ENCODE peak calls at places on chromosomes 16 and 17, in four cellular contexts. R is GM12878, B is HepG2, D is H1. W is an unnamed sample. For H3K36me3, the result is how much of the 10 kb centered on the place peaks cover.

GRCh38 chr16:12801511-12802042 is 2.1 kb downstream of the CPPED1 start:
- DNase-seq in R (peak), B (peak), D (no peak), W (no peak)

GRCh38 chr17:28545787-28546415 is 6.5 kb downstream of the UNC119 start:
- DNase-seq in R (no peak), B (no peak), D (no peak), W (no peak)

GRCh38 chr17:78416791-78417530 is 38.5 kb downstream of the PGS1 start:
- DNase-seq in R (no peak), B (no peak), D (no peak), W (no peak)

GRCh38 chr17:81460856-81461460 is 51.6 kb downstream of the ACTG1 start:
- DNase-seq in R (no peak), B (no peak), D (no peak), W (no peak)

GRCh38 chr17:68035131-68035522 is 408 bp upstream of the KPNA2 start:
- DNase-seq in R (no peak), B (no peak), D (no peak), W (no peak)

GRCh38 chr16:353404-354285 is 1.1 kb upstream of the AXIN1 start:
- DNase-seq in R (no peak), B (no peak), D (no peak), W (no peak)

GRCh38 chr16:49754495-49755290 is 101.2 kb downstream of the ZNF423 start:
- DNase-seq in R (no peak), B (no peak), D (peak), W (peak)

GRCh38 chr17:45705123-45706009 is 78.8 kb upstream of the CRHR1 start:
- DNase-seq in R (no peak), B (peak), D (no peak), W (no peak)

GRCh38 chr16:9225527-9226316 is 134.3 kb downstream of the HAPSTR1 start:
- DNase-seq in R (no peak), B (peak), D (no peak), W (peak)

GRCh38 chr17:71500761-71501555 is 619.9 kb upstream of the SOX9 start:
- DNase-seq in R (no peak), B (no peak), D (no peak), W (no peak)

GRCh38 chr17:17822189-17822978 is 14.4 kb downstream of the SREBF1 start:
- DNase-seq in R (no peak), B (no peak), D (no peak), W (no peak)

GRCh38 chr17:57151798-57152197 is 66.8 kb downstream of the AKAP1 start:
- DNase-seq in R (no peak), B (no peak), D (no peak), W (no peak)

GRCh38 chr16:2486645-2487516 is 12.0 kb downstream of the TBC1D24 start:
- DNase-seq in R (peak), B (no peak), D (no peak), W (no peak)

GRCh38 chr16:85197611-85198566 is 85.6 kb upstream of the CIBAR2 start:
- DNase-seq in R (no peak), B (peak), D (no peak), W (no peak)

GRCh38 chr16:84815446-84815845 is 4.3 kb upstream of the CRISPLD2 start:
- DNase-seq in R (no peak), B (no peak), D (no peak), W (no peak)

GRCh38 chr17:6446516-6447100 is 2.4 kb downstream of the PIMREG start:
- DNase-seq in R (no peak), B (no peak), D (no peak), W (no peak)

GRCh38 chr16:67156146-67156844 is 3.4 kb downstream of the TRADD start:
- DNase-seq in R (no peak), B (no peak), D (no peak), W (no peak)

GRCh38 chr17:51097708-51098446 is 22.8 kb downstream of the SPAG9 start:
- DNase-seq in R (no peak), B (peak), D (no peak), W (no peak)

GRCh38 chr17:57401556-57402488 is 145.5 kb downstream of the MSI2 start:
- DNase-seq in R (no peak), B (peak), D (no peak), W (no peak)

GRCh38 chr17:77246110-77247047 is 105.6 kb downstream of the SEC14L1 start:
- DNase-seq in R (no peak), B (no peak), D (no peak), W (no peak)

GRCh38 chr17:72618018-72618509 is 474.4 kb downstream of the SLC39A11 start:
- DNase-seq in R (no peak), B (peak), D (no peak), W (no peak)

GRCh38 chr16:56301391-56301850 is 110.1 kb downstream of the GNAO1 start:
- DNase-seq in R (no peak), B (no peak), D (no peak), W (no peak)

GRCh38 chr16:46629331-46629843 is 8.2 kb upstream of the SHCBP1 start:
- DNase-seq in R (no peak), B (peak), D (no peak), W (no peak)

GRCh38 chr17:56820207-56820606 is 13.5 kb downstream of the C17orf67 start:
- DNase-seq in R (no peak), B (no peak), D (no peak), W (no peak)

GRCh38 chr16:25751230-25751629 is 59.5 kb downstream of the HS3ST4 start:
- DNase-seq in R (no peak), B (no peak), D (no peak), W (no peak)

GRCh38 chr16:51144203-51144602 is 6.9 kb downstream of the SALL1 start:
- DNase-seq in R (no peak), B (no peak), D (no peak), W (no peak)

GRCh38 chr17:13421581-13421980 is 180.1 kb downstream of the HS3ST3A1 start:
- DNase-seq in R (no peak), B (no peak), D (no peak), W (no peak)

GRCh38 chr17:57905875-57906455 is 49.2 kb downstream of the CUEDC1 start:
- DNase-seq in R (peak), B (no peak), D (no peak), W (no peak)

GRCh38 chr17:48611681-48612455 is 1.1 kb upstream of the HOXB7 start:
- DNase-seq in R (no peak), B (no peak), D (no peak), W (no peak)

GRCh38 chr17:2266045-2266864 is 37.3 kb downstream of the SMG6 start:
- DNase-seq in R (peak), B (no peak), D (no peak), W (no peak)

GRCh38 chr17:82743344-82744219 is 8.2 kb downstream of the FN3K start:
- DNase-seq in R (no peak), B (no peak), D (no peak), W (no peak)

GRCh38 chr17:59165933-59166342 is 10.4 kb downstream of the PRR11 start:
- DNase-seq in R (peak), B (peak), D (peak), W (peak)

GRCh38 chr17:72989074-72989610 is 103.3 kb downstream of the SLC39A11 start:
- DNase-seq in R (no peak), B (no peak), D (no peak), W (no peak)

GRCh38 chr17:40686192-40686591 is 17.4 kb downstream of the KRT24 start:
- DNase-seq in R (no peak), B (no peak), D (no peak), W (no peak)

GRCh38 chr17:17833664-17834357 is 3.0 kb downstream of the SREBF1 start:
- DNase-seq in R (no peak), B (no peak), D (no peak), W (no peak)

GRCh38 chr17:69858460-69858859 is 216.6 kb upstream of the KCNJ16 start:
- DNase-seq in R (no peak), B (no peak), D (no peak), W (no peak)

GRCh38 chr16:84717484-84717883 is 17.7 kb downstream of the USP10 start:
- DNase-seq in R (no peak), B (no peak), D (no peak), W (no peak)

GRCh38 chr17:9684955-9685621 is 39.8 kb downstream of the USP43 start:
- DNase-seq in R (no peak), B (peak), D (no peak), W (no peak)

GRCh38 chr17:60647705-60648104 is 29.9 kb upstream of the BCAS3 start:
- DNase-seq in R (no peak), B (no peak), D (no peak), W (no peak)
- H3K36me3 ChIP-seq in R (under half), B (under half), D (under half), W (under half)

GRCh38 chr16:87487361-87487924 is 5.4 kb downstream of the ZCCHC14 start:
- DNase-seq in R (no peak), B (peak), D (peak), W (no peak)

GRCh38 chr16:87492721-87493554 is at the start of gene ZCCHC14:
- DNase-seq in R (peak), B (peak), D (peak), W (peak)

GRCh38 chr16:87492241-87492635 is 586 bp downstream of the ZCCHC14 start:
- DNase-seq in R (no peak), B (no peak), D (no peak), W (no peak)

GRCh38 chr16:87489434-87490045 is 3.3 kb downstream of the ZCCHC14 start:
- DNase-seq in R (no peak), B (peak), D (no peak), W (no peak)

GRCh38 chr16:87490091-87490798 is 2.6 kb downstream of the ZCCHC14 start:
- DNase-seq in R (no peak), B (no peak), D (no peak), W (no peak)
- TF ChIP-seq SUZ12 in R (no peak), B (no peak), D (no peak), W (no peak)

DNA sequence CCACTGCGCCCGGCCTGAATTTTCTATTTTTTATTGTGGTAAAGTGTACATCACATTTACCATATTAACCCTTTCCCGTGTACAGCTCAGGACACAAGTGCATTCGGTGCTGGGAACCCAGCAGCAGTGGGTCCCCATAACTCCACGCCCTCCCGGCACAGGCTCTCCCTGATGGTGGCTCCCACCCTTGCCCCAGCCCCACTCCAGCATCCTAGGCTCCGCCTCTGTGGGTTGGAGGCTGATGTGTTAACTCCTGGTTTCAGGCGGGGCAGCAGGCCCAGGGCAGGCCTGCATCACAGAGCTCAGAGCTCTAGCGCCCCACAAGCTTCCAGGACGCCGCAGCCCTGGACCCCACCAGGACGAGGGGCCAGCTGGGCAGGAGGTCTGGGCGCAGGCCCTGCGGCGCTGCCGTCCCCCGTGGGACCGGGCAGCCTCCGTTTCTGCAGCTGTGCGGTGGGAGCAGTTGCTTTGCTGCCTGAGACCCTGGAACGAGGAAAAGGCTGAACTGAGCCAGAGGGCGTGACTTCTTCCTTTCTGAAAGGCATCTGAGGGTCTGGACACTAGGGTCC is 19.6 kb downstream of the ZFPM1 start:
- DNase-seq in R (no peak), B (no peak), D (no peak), W (no peak)
- H3K36me3 ChIP-seq in R (under half), B (under half), D (under half), W (under half)

DNA sequence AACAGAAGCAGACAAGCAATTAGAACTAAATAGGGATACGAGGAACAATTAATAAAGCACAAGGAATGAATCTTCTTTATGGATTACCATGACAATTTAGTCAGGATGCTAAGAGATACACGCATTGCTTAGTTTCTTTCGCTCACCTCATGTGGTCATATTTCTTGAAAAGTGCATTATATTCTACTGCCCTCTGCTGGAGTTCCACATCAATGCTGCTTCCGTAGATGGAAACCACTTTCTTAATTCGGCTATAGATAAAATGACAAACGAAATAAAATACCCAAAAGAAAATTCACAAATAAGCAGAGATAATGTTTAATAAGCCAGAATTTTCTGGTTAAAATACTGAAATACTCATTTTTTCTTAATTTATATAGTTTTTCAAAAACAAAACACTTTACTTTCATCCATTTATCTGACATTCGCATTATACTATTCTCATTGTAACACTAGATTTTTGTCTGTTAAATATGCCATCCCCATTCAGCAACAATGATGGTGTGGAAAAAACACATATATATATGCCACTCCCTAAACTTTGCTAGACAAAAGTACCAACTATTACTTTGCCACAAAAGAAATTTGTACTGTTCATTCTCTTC is 22.0 kb upstream of the PHLPP2 start:
- DNase-seq in R (no peak), B (peak), D (no peak), W (peak)
- TF ChIP-seq SUZ12 in R (no peak), B (no peak), D (no peak), W (no peak)

GRCh38 chr16:30748634-30749445 is 615 bp downstream of the PHKG2 start:
- DNase-seq in R (no peak), B (no peak), D (no peak), W (no peak)
- H3K36me3 ChIP-seq in R (under half), B (under half), D (under half), W (half or more)

GRCh38 chr16:23374721-23375120 is 72.6 kb downstream of the SCNN1B start:
- DNase-seq in R (no peak), B (no peak), D (no peak), W (no peak)
- TF ChIP-seq SUZ12 in R (no peak), B (no peak), D (no peak), W (no peak)

W was measured in NT2/D1.